ENCODE peak calls at places on chromosomes 11 and 22, in five cellular contexts. H is RWPE2, L is mesenchymal stem cell, I is colonic mucosa, B is lower lobe of right lung. R is an unnamed sample.

GRCh38 chr22:40720538-40721256 is 41.4 kb downstream of the MCHR1 start:
- DNase-seq in I (no peak), H (no peak), B (no peak), L (peak; percentile 48), R (no peak)

GRCh38 chr11:37502202-37502601 is 904.2 kb upstream of the RAG2 start:
- DNase-seq in H (no peak), B (no peak), L (peak; percentile 32), I (no peak), R (no peak)

GRCh38 chr11:122170815-122171475 is 54.9 kb upstream of the BLID start:
- DNase-seq in I (no peak), H (no peak), B (no peak), L (peak; percentile 88), R (no peak)

GRCh38 chr11:77188912-77189491 is 61.0 kb downstream of the MYO7A start:
- DNase-seq in I (peak; percentile 68), H (no peak), L (no peak), B (peak; percentile 39), R (no peak)

GRCh38 chr22:37906364-37907008 is 389 bp downstream of the MICALL1 start:
- DNase-seq in H (no peak), B (no peak), I (peak; percentile 53), L (peak; percentile 15), R (peak; percentile 82)

GRCh38 chr11:20647976-20648565 is 21.3 kb upstream of the NELL1 start:
- DNase-seq in H (no peak), I (peak; percentile 56), L (peak; percentile 46), B (no peak), R (peak; percentile 80)

GRCh38 chr11:103749158-103749557 is 287.3 kb upstream of the DDI1 start:
- DNase-seq in L (no peak), H (no peak), B (no peak), I (no peak), R (no peak)

GRCh38 chr11:12717851-12718291 is 43.6 kb downstream of the TEAD1 start:
- DNase-seq in I (no peak), B (no peak), L (no peak), H (no peak), R (no peak)

GRCh38 chr11:27353593-27354358 is 9.2 kb downstream of the CCDC34 start:
- DNase-seq in B (no peak), I (no peak), H (no peak), L (no peak), R (no peak)

GRCh38 chr11:129610125-129610524 is 205.5 kb upstream of the TMEM45B start:
- DNase-seq in I (no peak), L (no peak), H (no peak), B (no peak), R (no peak)

DNA sequence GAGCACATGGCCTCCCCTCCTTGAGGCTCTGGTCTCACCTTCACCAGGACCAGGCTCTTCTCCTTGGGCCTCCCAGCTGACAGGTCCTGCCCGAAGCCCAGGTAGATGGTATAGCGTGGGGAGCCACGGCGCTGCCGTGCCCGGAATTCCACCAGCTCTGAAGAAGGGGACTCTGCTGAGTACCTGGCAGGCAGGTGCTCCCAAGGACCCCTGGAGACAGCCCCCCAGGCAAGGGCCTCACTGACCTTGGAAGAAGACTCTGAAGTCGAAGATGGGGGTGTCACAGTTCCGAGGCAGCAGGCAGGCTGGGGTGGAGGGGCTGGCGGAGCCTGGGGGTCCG is 2.8 kb downstream of the IRF7 start:
- DNase-seq in H (peak; percentile 60), B (no peak), L (no peak), I (no peak), R (no peak)
- H3K27ac ChIP-seq in H (no peak overlapping the region), B (peak overlapping the region; percentile 56), L (no peak overlapping the region), I (peak overlapping the region; percentile 83), R (no peak overlapping the region)

GRCh38 chr11:32297629-32298028 is 137.7 kb downstream of the WT1 start:
- DNase-seq in I (no peak), H (no peak), B (no peak), L (peak; percentile 6), R (peak; percentile 87)
- H3K27ac ChIP-seq in I (no peak overlapping the region), H (no peak overlapping the region), B (no peak overlapping the region), L (no peak overlapping the region), R (no peak overlapping the region)

GRCh38 chr11:67157691-67158090 is 38.6 kb downstream of the KDM2A start:
- DNase-seq in B (no peak), I (no peak), H (no peak), L (no peak), R (no peak)
- H3K27ac ChIP-seq in B (no peak overlapping the region), I (no peak overlapping the region), H (no peak overlapping the region), L (no peak overlapping the region), R (no peak overlapping the region)

GRCh38 chr22:17810570-17811116 is 36.4 kb upstream of the BID start:
- DNase-seq in L (no peak), I (peak; percentile 36), H (no peak), B (no peak), R (no peak)

GRCh38 chr22:17807086-17807485 is 32.8 kb upstream of the BID start:
- DNase-seq in I (no peak), B (no peak), H (no peak), L (no peak), R (no peak)

GRCh38 chr22:17811119-17811518 is 36.9 kb upstream of the BID start:
- DNase-seq in H (no peak), B (no peak), L (no peak), I (no peak), R (no peak)

GRCh38 chr22:17807571-17808410 is 33.5 kb upstream of the BID start:
- DNase-seq in B (peak; percentile 71), I (no peak), L (peak; percentile 64), H (no peak), R (no peak)

GRCh38 chr22:17808688-17809403 is 34.6 kb upstream of the BID start:
- DNase-seq in B (no peak), L (peak; percentile 49), I (no peak), H (no peak), R (no peak)
- H3K27ac ChIP-seq in B (no peak overlapping the region), L (peak overlapping the region; percentile 88), I (no peak overlapping the region), H (no peak overlapping the region), R (no peak overlapping the region)

DNA sequence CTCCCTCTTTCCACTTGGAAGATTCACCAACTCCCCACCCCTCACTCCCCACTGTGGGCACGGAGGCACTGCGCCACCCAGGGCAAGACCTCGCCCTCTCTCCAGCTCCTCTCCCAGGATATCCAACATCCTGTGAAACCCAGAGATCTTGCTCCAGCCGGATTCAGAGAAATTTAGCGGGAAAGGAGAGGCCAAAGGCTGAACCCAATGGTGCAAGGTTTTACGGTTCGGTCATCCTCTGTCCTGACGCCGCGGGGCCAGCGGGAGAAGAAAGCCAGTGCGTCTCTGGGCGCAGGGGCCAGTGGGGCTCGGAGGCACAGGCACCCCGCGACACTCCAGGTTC is 394 bp upstream of the CD44 start:
- DNase-seq in L (no peak), I (peak; percentile 56), H (no peak), B (no peak), R (no peak)
- H3K27ac ChIP-seq in L (no peak overlapping the region), I (peak overlapping the region; percentile 93), H (peak overlapping the region; percentile 96), B (peak overlapping the region; percentile 97), R (no peak overlapping the region)

DNA sequence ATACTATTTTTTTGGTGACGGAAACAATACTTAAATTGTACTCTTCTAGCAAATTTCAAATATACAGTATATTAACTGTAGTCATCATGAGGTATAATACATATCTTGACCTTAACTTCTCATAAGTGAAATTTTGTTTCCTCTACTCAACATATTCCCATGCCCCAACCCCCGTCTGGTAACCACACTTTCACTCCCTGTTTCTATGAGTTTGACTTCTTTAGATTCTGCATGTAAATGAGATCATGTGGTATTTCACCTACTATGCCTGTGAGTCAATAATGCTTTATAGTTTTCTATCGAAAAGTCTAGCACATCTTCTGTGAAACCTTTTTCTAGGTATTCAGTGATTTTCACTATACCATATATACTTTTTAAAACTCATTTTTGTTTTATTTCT is 663.2 kb downstream of the CNTN5 start:
- DNase-seq in B (no peak), I (no peak), H (no peak), L (no peak), R (no peak)
- H3K27ac ChIP-seq in B (no peak overlapping the region), I (no peak overlapping the region), H (no peak overlapping the region), L (no peak overlapping the region), R (no peak overlapping the region)

DNA sequence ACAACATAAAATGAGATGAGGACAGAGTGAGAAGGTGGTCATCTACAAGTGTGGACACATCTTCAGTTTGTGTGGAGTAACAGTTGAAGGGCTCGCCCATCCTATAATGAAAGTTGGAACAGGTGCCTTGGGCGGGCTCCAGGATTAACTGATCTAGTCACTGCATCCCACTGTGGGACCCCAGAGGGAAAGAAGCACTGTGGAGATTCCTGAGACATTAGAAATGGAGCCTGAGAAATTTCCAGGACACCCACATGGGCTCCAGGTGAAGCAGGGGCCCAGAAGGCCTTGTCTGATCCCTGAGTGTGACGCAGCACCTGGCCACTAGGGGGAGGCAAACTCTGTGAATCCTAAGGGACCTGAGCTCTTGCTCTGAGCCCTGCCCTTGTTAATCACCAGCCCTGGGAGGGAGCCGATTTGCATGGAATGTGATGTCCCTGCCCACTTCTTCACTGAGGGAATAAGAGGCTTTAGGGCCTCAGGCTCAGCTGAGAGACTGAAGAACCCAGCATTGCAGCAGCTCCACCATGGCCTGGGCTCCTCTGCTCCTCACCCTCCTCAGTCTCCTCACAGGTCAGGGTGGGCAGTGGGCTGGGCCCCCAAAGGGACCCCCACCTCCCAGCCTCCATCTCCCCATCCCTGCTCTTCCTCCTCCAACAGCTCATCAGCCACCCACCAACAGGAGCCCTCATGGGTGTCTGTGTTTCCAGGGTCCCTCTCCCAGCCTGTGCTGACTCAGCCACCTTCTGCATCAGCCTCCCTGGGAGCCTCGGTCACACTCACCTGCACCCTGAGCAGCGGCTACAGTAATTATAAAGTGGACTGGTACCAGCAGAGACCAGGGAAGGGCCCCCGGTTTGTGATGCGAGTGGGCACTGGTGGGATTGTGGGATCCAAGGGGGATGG is 98.4 kb downstream of the VPREB1 start:
- DNase-seq in H (no peak), I (peak; percentile 90), B (peak; percentile 68), L (peak; percentile 24), R (peak; percentile 88)
- H3K27ac ChIP-seq in H (no peak overlapping the region), I (no peak overlapping the region), B (no peak overlapping the region), L (no peak overlapping the region), R (no peak overlapping the region)

DNA sequence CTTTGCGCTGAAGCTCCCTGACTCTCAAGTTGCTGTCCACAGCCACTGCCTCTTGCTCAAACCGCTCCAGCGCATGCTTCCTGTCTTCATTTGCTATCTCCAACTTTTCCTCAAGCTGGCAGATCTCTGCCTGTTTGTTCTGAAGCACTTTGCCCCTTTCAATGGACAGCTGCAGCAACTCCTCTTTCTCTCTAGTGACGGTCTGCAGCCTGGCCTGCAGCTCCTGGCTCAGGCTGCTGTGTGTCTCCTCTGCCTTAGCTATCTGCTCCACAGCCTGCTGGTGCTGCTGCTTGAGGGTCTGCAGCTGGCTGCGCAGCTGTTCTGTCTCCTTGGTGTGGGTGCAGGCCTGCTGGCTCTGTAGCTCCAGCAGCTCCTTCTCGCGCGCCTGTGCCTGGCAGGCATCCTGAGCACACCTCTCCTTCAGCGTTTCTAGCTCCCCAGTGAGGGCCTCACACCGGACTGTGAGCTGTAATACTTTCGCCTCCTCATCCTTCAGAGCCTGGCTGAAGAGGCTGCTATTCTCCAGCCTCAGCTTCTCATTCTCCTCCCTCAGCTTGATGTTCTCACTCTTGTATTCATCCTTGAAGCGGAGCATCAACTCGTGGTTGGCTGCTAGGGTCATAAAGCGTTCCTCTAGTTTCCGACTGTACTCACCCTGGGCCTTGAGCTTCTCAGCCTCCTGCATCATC is 720 bp downstream of the CCDC89 start:
- DNase-seq in I (no peak), L (no peak), B (peak; percentile 48), H (no peak), R (no peak)
- H3K27ac ChIP-seq in I (peak overlapping the region; percentile 46), L (no peak overlapping the region), B (peak overlapping the region; percentile 48), H (no peak overlapping the region), R (no peak overlapping the region)

R was measured in Karpas-422.